ENCODE peak calls at places on chromosome 15, in eight cellular contexts. S is GM23338, G is Panc1, Y is K562, B is HCT116, F is GM12878, D is SK-N-SH, L is HepG2. T is an unnamed sample.

GRCh38 chr15:75349851-75350588 is 3.2 kb downstream of the NEIL1 start:
- DNase-seq in S (no peak), G (no peak), Y (no peak), B (no peak), F (peak), D (no peak), L (no peak), T (peak)

GRCh38 chr15:67048281-67049279 is 16.8 kb upstream of the SMAD3 start:
- DNase-seq in S (no peak), G (no peak), Y (no peak), B (no peak), F (no peak), D (no peak), L (peak), T (no peak)

GRCh38 chr15:67120839-67121540 is 55.6 kb downstream of the SMAD3 start:
- DNase-seq in S (no peak), G (no peak), Y (peak), B (no peak), F (peak), D (peak), L (no peak), T (no peak)

GRCh38 chr15:74895830-74896229 is 6.0 kb downstream of the MPI start:
- DNase-seq in S (no peak), G (no peak), Y (no peak), B (no peak), F (no peak), D (no peak), L (no peak), T (no peak)

GRCh38 chr15:40128746-40129660 is 20.3 kb upstream of the BMF start:
- DNase-seq in S (no peak), G (no peak), Y (no peak), B (no peak), F (no peak), D (no peak), L (no peak), T (no peak)

GRCh38 chr15:73959012-73959581 is 32.8 kb downstream of the LOXL1 start:
- DNase-seq in S (no peak), G (no peak), Y (no peak), B (no peak), F (no peak), D (no peak), L (no peak), T (no peak)

GRCh38 chr15:39735120-39735717 is 47.4 kb downstream of the FSIP1 start:
- DNase-seq in S (no peak), G (no peak), Y (no peak), B (no peak), F (no peak), D (no peak), L (no peak), T (no peak)

GRCh38 chr15:98731712-98732450 is 83.5 kb downstream of the IGF1R start:
- DNase-seq in S (no peak), G (no peak), Y (no peak), B (no peak), F (no peak), D (no peak), L (no peak), T (no peak)

GRCh38 chr15:78406016-78406590 is 31.9 kb upstream of the IREB2 start:
- DNase-seq in S (no peak), G (no peak), Y (no peak), B (no peak), F (no peak), D (no peak), L (no peak), T (no peak)

GRCh38 chr15:41501961-41502786 is 8.5 kb downstream of the ITPKA start:
- DNase-seq in S (peak), G (no peak), Y (no peak), B (no peak), F (no peak), D (peak), L (no peak), T (no peak)

GRCh38 chr15:87477759-87478687 is 778.5 kb downstream of the NTRK3 start:
- DNase-seq in S (peak), G (no peak), Y (peak), B (no peak), F (no peak), D (peak), L (no peak), T (no peak)

GRCh38 chr15:61655881-61656280 is 404.4 kb downstream of the VPS13C start:
- DNase-seq in S (no peak), G (no peak), Y (no peak), B (no peak), F (no peak), D (no peak), L (no peak), T (no peak)

GRCh38 chr15:83282859-83283812 is 1.3 kb downstream of the BNC1 start:
- DNase-seq in S (peak), G (no peak), Y (no peak), B (no peak), F (no peak), D (peak), L (no peak), T (no peak)

GRCh38 chr15:72838311-72838731 is 54.8 kb upstream of the ADPGK start:
- DNase-seq in S (no peak), G (no peak), Y (no peak), B (no peak), F (no peak), D (no peak), L (no peak), T (peak)

GRCh38 chr15:71691322-71691699 is 119.0 kb upstream of the NR2E3 start:
- DNase-seq in S (no peak), G (no peak), Y (no peak), B (no peak), F (no peak), D (no peak), L (no peak), T (no peak)

GRCh38 chr15:68576253-68577236 is 2.2 kb upstream of the CORO2B start:
- DNase-seq in S (no peak), G (no peak), Y (no peak), B (no peak), F (no peak), D (no peak), L (no peak), T (no peak)

GRCh38 chr15:98649996-98650870 is 1.9 kb downstream of the IGF1R start:
- DNase-seq in S (peak), G (no peak), Y (no peak), B (no peak), F (no peak), D (peak), L (peak), T (peak)

GRCh38 chr15:51144021-51144532 is 49.4 kb upstream of the TNFAIP8L3 start:
- DNase-seq in S (peak), G (no peak), Y (peak), B (peak), F (no peak), D (no peak), L (no peak), T (no peak)

GRCh38 chr15:68817304-68818087 is 3.2 kb downstream of the ANP32A start:
- DNase-seq in S (peak), G (no peak), Y (peak), B (no peak), F (no peak), D (peak), L (peak), T (no peak)

GRCh38 chr15:90097475-90097874 is 4.8 kb downstream of the IDH2 start:
- DNase-seq in S (no peak), G (no peak), Y (no peak), B (no peak), F (peak), D (no peak), L (no peak), T (no peak)

GRCh38 chr15:72824112-72824511 is 40.6 kb upstream of the ADPGK start:
- DNase-seq in S (no peak), G (no peak), Y (no peak), B (no peak), F (no peak), D (no peak), L (no peak), T (no peak)

GRCh38 chr15:92979011-92979701 is 79.0 kb downstream of the CHD2 start:
- DNase-seq in S (no peak), G (peak), Y (no peak), B (no peak), F (peak), D (no peak), L (no peak), T (no peak)

GRCh38 chr15:68317281-68318007 is 39.9 kb downstream of the FEM1B start:
- DNase-seq in S (no peak), G (no peak), Y (no peak), B (no peak), F (no peak), D (no peak), L (no peak), T (no peak)

GRCh38 chr15:85757073-85757938 is 37.4 kb downstream of the KLHL25 start:
- DNase-seq in S (no peak), G (no peak), Y (no peak), B (no peak), F (no peak), D (no peak), L (no peak), T (no peak)

GRCh38 chr15:77853910-77854309 is 221.2 kb upstream of the LINGO1 start:
- DNase-seq in S (no peak), G (no peak), Y (no peak), B (no peak), F (no peak), D (no peak), L (no peak), T (no peak)

GRCh38 chr15:97961067-97961954 is 808 bp downstream of the ARRDC4 start:
- DNase-seq in S (peak), G (no peak), Y (peak), B (peak), F (no peak), D (peak), L (peak), T (no peak)

GRCh38 chr15:63612300-63612699 is 15.1 kb downstream of the FBXL22 start:
- DNase-seq in S (no peak), G (no peak), Y (no peak), B (no peak), F (no peak), D (no peak), L (no peak), T (no peak)

GRCh38 chr15:98803228-98804056 is 155.1 kb downstream of the IGF1R start:
- DNase-seq in S (no peak), G (no peak), Y (no peak), B (no peak), F (no peak), D (no peak), L (no peak), T (no peak)

GRCh38 chr15:50435772-50436171 is 11.6 kb downstream of the USP8 start:
- DNase-seq in S (no peak), G (no peak), Y (no peak), B (no peak), F (no peak), D (no peak), L (no peak), T (no peak)

GRCh38 chr15:87672309-87672897 is 584.1 kb downstream of the NTRK3 start:
- DNase-seq in S (peak), G (no peak), Y (no peak), B (no peak), F (no peak), D (peak), L (no peak), T (no peak)

GRCh38 chr15:27817258-27817657 is 281.9 kb downstream of the OCA2 start:
- DNase-seq in S (no peak), G (no peak), Y (no peak), B (no peak), F (no peak), D (no peak), L (no peak), T (no peak)

GRCh38 chr15:25830844-25831443 is 32.2 kb downstream of the ATP10A start:
- DNase-seq in S (no peak), G (no peak), Y (no peak), B (no peak), F (no peak), D (no peak), L (no peak), T (no peak)

GRCh38 chr15:74233864-74234597 is 2.1 kb upstream of the CCDC33 start:
- DNase-seq in S (no peak), G (no peak), Y (no peak), B (no peak), F (no peak), D (peak), L (no peak), T (no peak)

GRCh38 chr15:29978411-29979382 is 104.1 kb upstream of the GOLGA8J start:
- DNase-seq in S (no peak), G (no peak), Y (no peak), B (no peak), F (no peak), D (no peak), L (no peak), T (no peak)

GRCh38 chr15:60982249-60982932 is 246.7 kb downstream of the RORA start:
- DNase-seq in S (no peak), G (no peak), Y (no peak), B (no peak), F (no peak), D (no peak), L (no peak), T (no peak)

GRCh38 chr15:78054971-78055370 is 22.5 kb downstream of the TBC1D2B start:
- DNase-seq in S (no peak), G (no peak), Y (no peak), B (no peak), F (no peak), D (no peak), L (no peak), T (no peak)

GRCh38 chr15:77014137-77015081 is 19.5 kb downstream of the PSTPIP1 start:
- DNase-seq in S (no peak), G (no peak), Y (no peak), B (no peak), F (no peak), D (no peak), L (no peak), T (peak)

GRCh38 chr15:37133619-37134018 is 33.3 kb upstream of the MEIS2 start:
- DNase-seq in S (no peak), G (no peak), Y (no peak), B (no peak), F (no peak), D (no peak), L (no peak), T (no peak)

GRCh38 chr15:74251187-74251811 is 15.2 kb downstream of the CCDC33 start:
- DNase-seq in S (no peak), G (no peak), Y (no peak), B (no peak), F (no peak), D (peak), L (no peak), T (no peak)

DNA sequence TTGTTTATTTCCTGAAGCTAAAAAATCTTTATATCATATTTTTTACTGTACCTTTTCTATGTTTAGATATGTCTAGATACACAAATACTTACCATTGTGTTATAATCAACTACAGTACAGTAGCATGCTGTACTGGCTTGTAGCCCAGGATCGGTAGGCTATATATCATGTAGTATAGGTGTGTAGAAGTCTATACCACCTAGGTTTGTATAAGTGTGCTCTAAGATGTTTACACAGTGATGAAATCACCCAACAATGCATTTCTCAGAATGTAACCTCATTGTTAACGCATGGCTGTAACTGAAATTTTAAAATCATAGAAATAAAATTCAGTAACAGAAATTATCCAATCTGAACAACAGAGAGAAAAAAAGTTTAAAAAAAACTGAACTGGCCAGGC is 43.2 kb downstream of the EIF3J start:
- DNase-seq in S (no peak), G (no peak), Y (no peak), B (no peak), F (no peak), D (no peak), L (no peak), T (no peak)
- TF ChIP-seq POLR2AphosphoS5 in S (no peak), G (no peak), Y (no peak), B (no peak), F (no peak), D (no peak), L (no peak), T (no peak)

DNA sequence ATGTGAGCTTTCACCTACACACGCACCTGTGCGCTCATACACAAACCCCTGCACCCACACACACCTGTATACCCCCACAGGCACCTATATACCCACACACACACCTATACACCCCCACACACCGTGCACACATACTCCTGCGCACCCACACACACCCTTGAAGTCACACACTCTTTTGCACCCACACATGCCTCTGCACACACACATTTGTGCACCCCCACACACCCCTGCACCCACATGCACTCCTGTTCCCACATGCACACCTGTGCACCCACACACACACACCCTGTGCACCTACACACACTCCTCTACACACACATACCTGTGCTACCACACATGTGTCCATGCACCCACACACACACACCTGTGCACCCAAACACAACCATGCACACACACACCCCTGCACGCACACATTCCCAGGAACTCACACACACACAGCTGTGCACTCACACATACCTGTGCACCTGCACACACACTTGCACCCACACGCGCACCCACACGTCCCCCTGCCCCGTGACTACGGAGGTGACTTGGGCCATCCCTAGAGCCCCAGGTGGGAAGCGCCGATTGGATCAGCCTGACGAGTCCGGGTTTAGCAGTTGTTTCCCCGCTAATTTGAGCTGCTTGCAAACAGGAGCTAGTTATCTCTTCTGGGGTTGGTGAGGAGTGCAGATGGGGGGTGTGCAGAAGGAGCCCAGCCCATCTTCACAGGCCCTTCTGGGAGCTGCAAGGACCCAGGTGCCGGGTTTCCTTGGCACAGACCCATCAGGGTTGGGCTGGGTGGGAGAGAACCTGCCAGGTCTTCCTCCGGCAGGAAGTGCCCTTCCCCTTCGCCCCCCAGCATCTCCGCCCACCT is 97.8 kb downstream of the CHSY1 start:
- DNase-seq in S (no peak), G (no peak), Y (no peak), B (no peak), F (no peak), D (no peak), L (no peak), T (no peak)
- TF ChIP-seq REST in S (no peak), G (no peak), Y (no peak), B (no peak), F (no peak), D (no peak), L (no peak), T (no peak)

DNA sequence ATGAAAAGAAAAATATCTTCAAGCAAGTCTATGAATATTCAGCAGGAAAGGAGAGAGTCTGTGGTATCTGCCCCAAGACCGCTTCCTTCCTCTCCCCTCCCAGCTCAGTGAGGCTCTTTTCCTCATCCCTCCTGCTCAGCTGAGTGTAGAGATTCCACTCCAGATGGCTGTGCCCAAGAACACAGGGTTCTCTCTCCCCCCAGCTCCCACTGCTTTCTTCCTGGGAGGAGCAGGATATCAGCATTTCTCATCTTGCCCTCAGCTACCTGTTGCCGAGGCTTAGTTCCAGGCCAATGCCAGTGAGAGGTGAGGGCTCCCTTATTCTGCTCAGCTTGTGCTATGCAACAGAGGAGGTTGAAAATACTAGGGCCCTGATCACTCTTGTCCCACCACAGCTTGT is 211.9 kb downstream of the SV2B start:
- DNase-seq in S (no peak), G (no peak), Y (no peak), B (no peak), F (no peak), D (no peak), L (no peak), T (no peak)
- H3K4me3 ChIP-seq in S (no peak), G (no peak), Y (no peak), B (no peak), F (no peak), D (no peak), L (no peak), T (no peak)

DNA sequence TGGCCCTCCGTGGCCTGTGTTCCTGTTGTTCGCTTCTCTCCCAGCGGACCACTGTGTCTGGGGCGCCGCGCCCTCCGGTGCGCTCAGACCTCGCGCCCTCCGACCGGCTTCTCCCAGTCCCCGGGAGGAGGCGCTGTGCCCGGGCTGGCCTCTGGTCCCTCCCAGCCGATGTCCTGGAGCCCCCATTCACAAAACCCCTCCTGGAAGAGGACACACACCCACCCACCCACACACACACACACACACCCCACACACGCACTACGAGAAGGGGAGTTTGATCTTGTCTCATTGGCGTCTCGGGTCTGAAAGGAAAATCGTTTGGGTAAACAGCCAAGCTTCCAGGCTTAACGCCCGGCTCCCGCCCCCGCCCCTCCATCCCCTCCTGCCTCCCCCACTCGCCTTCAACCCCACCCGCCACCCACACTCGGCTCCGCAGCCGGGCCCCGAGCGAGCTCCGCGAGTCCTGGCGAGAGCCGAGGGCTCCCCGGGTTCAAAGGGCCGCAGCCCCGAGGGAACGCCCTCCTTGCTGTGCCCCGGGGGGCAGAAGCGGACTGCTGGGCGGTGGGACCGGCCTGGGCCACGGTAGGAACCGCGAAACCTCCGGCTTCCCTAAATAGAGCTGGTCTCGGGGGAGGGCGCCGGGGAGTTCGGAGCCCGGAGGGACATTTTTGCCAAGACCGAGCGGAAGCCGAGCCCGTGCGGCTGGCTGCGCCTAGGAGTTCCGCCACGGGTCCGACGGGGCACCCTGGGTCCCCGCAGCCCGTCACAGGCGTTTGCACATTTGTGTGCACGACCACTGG is 23.6 kb downstream of the NR2F2 start:
- DNase-seq in S (peak), G (no peak), Y (peak), B (no peak), F (no peak), D (no peak), L (no peak), T (peak)
- TF ChIP-seq POLR2AphosphoS5 in S (no peak), G (no peak), Y (no peak), B (no peak), F (no peak), D (no peak), L (no peak), T (peak)

T was measured in HL-60.